ENCODE peak calls at places on chromosomes 13 and 19, in nine cellular contexts. W is mucosa of descending colon; K is PC-3; O is effector memory CD4-positive, alpha-beta T cell; B is hepatocyte; V is heart right ventricle; C is cardiac muscle cell; I is GM23248; P is sigmoid colon. T is an unnamed sample. For H3K4me1, the result is how much of the 10 kb centered on the place peaks cover.

GRCh38 chr13:21997726-21998125 is 326.9 kb downstream of the FGF9 start:
- DNase-seq in W (peak), K (no peak), O (no peak), B (no peak), V (no peak), C (no peak), I (no peak), P (no peak), T (no peak)

GRCh38 chr19:39839678-39840327 is 5.8 kb upstream of the DYRK1B start:
- DNase-seq in W (no peak), K (no peak), O (no peak), B (no peak), V (no peak), C (no peak), I (no peak), P (no peak), T (no peak)

GRCh38 chr19:34461375-34462100 is 20.0 kb upstream of the WTIP start:
- DNase-seq in W (no peak), K (no peak), O (no peak), B (no peak), V (no peak), C (no peak), I (peak), P (no peak), T (no peak)

GRCh38 chr19:18093439-18094161 is 4.0 kb upstream of the MAST3 start:
- DNase-seq in W (no peak), K (peak), O (no peak), B (no peak), V (no peak), C (no peak), I (peak), P (no peak), T (no peak)

GRCh38 chr19:33797821-33798633 is 1.4 kb downstream of the KCTD15 start:
- DNase-seq in W (peak), K (no peak), O (peak), B (peak), V (peak), C (peak), I (peak), P (peak), T (peak)

GRCh38 chr19:784541-784940 is 12.7 kb upstream of the PTBP1 start:
- DNase-seq in W (no peak), K (no peak), O (no peak), B (peak), V (no peak), C (no peak), I (no peak), P (no peak), T (no peak)

GRCh38 chr13:113406321-113407102 is 42.6 kb upstream of the GRTP1 start:
- DNase-seq in W (no peak), K (no peak), O (no peak), B (no peak), V (no peak), C (no peak), I (no peak), P (peak), T (no peak)

GRCh38 chr19:53504903-53505302 is 33.0 kb upstream of the ZNF331 start:
- DNase-seq in W (no peak), K (no peak), O (no peak), B (peak), V (no peak), C (no peak), I (no peak), P (peak), T (no peak)

GRCh38 chr13:49667773-49668172 is 23.5 kb downstream of the EBPL start:
- DNase-seq in W (no peak), K (peak), O (no peak), B (no peak), V (no peak), C (no peak), I (peak), P (no peak), T (no peak)

GRCh38 chr19:12872255-12872654 is 9.0 kb downstream of the DNASE2 start:
- DNase-seq in W (no peak), K (peak), O (no peak), B (no peak), V (no peak), C (no peak), I (no peak), P (no peak), T (no peak)

GRCh38 chr19:4972509-4973230 is 3.8 kb downstream of the KDM4B start:
- DNase-seq in W (no peak), K (peak), O (no peak), B (no peak), V (no peak), C (peak), I (peak), P (no peak), T (no peak)

GRCh38 chr19:10885241-10886169 is 14.2 kb downstream of the CARM1 start:
- DNase-seq in W (no peak), K (no peak), O (no peak), B (peak), V (no peak), C (no peak), I (peak), P (no peak), T (no peak)

GRCh38 chr13:113404723-113405471 is 41.0 kb upstream of the GRTP1 start:
- DNase-seq in W (no peak), K (no peak), O (no peak), B (no peak), V (no peak), C (no peak), I (no peak), P (peak), T (no peak)

GRCh38 chr13:97471721-97472120 is 37.8 kb downstream of the RAP2A start:
- DNase-seq in W (no peak), K (no peak), O (no peak), B (no peak), V (no peak), C (no peak), I (no peak), P (no peak), T (no peak)

GRCh38 chr19:4559569-4559968 is at the start of gene SEMA6B:
- DNase-seq in W (peak), K (no peak), O (no peak), B (peak), V (peak), C (peak), I (no peak), P (no peak), T (peak)

GRCh38 chr19:49499030-49499670 is 2.9 kb downstream of the RPS11 start:
- DNase-seq in W (no peak), K (no peak), O (no peak), B (no peak), V (no peak), C (no peak), I (no peak), P (no peak), T (no peak)

GRCh38 chr19:10552596-10553053 is 8.9 kb downstream of the ATG4D start:
- DNase-seq in W (no peak), K (peak), O (no peak), B (no peak), V (no peak), C (peak), I (peak), P (no peak), T (no peak)

GRCh38 chr13:28494861-28495585 is at the start of gene FLT1:
- DNase-seq in W (no peak), K (no peak), O (no peak), B (peak), V (peak), C (peak), I (peak), P (no peak), T (peak)

GRCh38 chr13:41398494-41399190 is 58.7 kb upstream of the RGCC start:
- DNase-seq in W (no peak), K (no peak), O (no peak), B (no peak), V (no peak), C (no peak), I (peak), P (no peak), T (no peak)

GRCh38 chr19:11261902-11262839 is at the start of gene DOCK6:
- DNase-seq in W (peak), K (peak), O (no peak), B (peak), V (no peak), C (no peak), I (peak), P (peak), T (peak)

GRCh38 chr19:55160128-55160985 is 2.8 kb upstream of the TNNI3 start:
- DNase-seq in W (peak), K (peak), O (peak), B (peak), V (peak), C (peak), I (peak), P (peak), T (peak)

GRCh38 chr13:109366521-109366920 is 419.9 kb downstream of the IRS2 start:
- DNase-seq in W (no peak), K (no peak), O (no peak), B (no peak), V (no peak), C (no peak), I (peak), P (no peak), T (no peak)

GRCh38 chr19:12987781-12988180 is 7.5 kb upstream of the NFIX start:
- DNase-seq in W (no peak), K (no peak), O (no peak), B (no peak), V (no peak), C (no peak), I (no peak), P (no peak), T (no peak)

GRCh38 chr13:41678320-41678719 is 221.0 kb downstream of the RGCC start:
- DNase-seq in W (no peak), K (no peak), O (no peak), B (no peak), V (no peak), C (peak), I (peak), P (no peak), T (no peak)

GRCh38 chr19:13768510-13768909 is 4.2 kb downstream of the MRI1 start:
- DNase-seq in W (no peak), K (no peak), O (no peak), B (no peak), V (no peak), C (no peak), I (no peak), P (no peak), T (no peak)

GRCh38 chr13:50319603-50320296 is 304.5 kb downstream of the KCNRG start:
- DNase-seq in W (peak), K (peak), O (no peak), B (peak), V (peak), C (peak), I (peak), P (no peak), T (peak)

GRCh38 chr13:99988469-99989375 is 7.1 kb downstream of the ZIC2 start:
- DNase-seq in W (no peak), K (no peak), O (no peak), B (no peak), V (no peak), C (no peak), I (no peak), P (no peak), T (no peak)

GRCh38 chr13:20400774-20401173 is 124.9 kb downstream of the CRYL1 start:
- DNase-seq in W (no peak), K (peak), O (no peak), B (no peak), V (no peak), C (peak), I (peak), P (no peak), T (no peak)

GRCh38 chr13:20403826-20404225 is 121.8 kb downstream of the CRYL1 start:
- DNase-seq in W (no peak), K (no peak), O (no peak), B (no peak), V (no peak), C (no peak), I (no peak), P (no peak), T (no peak)

GRCh38 chr13:20401586-20401957 is 124.1 kb downstream of the CRYL1 start:
- DNase-seq in W (no peak), K (no peak), O (no peak), B (no peak), V (no peak), C (peak), I (no peak), P (peak), T (no peak)

GRCh38 chr13:20402881-20403280 is 122.8 kb downstream of the CRYL1 start:
- DNase-seq in W (no peak), K (no peak), O (no peak), B (no peak), V (no peak), C (no peak), I (no peak), P (peak), T (no peak)

DNA sequence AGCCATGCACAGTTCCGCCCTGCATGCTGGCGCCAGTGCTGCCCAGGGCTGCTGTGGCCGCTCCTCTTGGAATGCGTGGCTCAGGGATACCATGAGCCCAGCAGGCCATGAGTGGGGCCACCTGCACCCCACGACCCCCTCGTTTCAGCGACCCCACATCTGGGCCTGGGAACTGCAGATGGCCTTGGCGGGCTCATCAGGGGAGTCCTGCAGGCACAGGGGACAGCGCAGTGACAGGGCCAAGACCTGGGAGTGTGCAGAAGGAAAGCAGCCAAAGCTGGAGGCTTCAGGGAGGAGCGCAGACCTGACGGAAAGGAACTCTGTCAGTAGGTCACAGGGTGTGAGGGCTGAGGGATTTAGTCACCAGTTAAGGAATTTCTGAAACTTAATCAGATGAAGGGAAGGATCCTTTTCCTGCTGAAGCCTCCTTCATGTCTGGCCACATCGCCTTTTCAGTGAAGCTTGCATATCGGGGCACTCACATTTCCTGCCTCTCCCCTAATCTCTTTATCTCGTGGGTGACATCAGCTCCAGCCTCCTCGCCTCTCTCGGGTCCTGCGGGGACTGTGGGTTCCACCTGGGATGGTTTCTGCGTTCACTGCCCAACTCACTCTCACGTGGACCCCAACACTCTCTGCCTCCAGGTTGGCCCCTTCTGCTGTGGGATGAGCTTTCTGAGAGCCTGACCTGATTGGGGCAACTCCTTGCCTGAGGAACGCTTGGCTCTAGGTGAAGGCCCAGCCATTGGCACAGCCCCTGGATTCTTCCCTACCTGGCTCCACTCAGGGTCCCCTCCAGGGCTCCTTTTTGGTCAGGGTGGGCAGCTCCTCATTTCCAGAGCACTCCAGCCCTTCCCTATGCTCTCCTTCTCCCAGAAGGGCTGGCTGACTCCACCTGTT is 123.5 kb downstream of the CRYL1 start:
- DNase-seq in W (no peak), K (peak), O (no peak), B (no peak), V (no peak), C (peak), I (peak), P (peak), T (no peak)
- H3K4me1 ChIP-seq in W (under half), K (under half), O (under half), B (under half), V (under half), C (under half), I (under half), P (under half), T (under half)

GRCh38 chr19:41218249-41218614 is 791 bp upstream of the AXL start:
- DNase-seq in W (no peak), K (no peak), O (no peak), B (no peak), V (no peak), C (no peak), I (no peak), P (no peak), T (no peak)

GRCh38 chr19:41217741-41218140 is 1.3 kb upstream of the AXL start:
- DNase-seq in W (no peak), K (no peak), O (no peak), B (no peak), V (no peak), C (no peak), I (peak), P (no peak), T (no peak)

GRCh38 chr19:41219924-41220567 is 1.0 kb downstream of the AXL start:
- DNase-seq in W (no peak), K (peak), O (no peak), B (peak), V (peak), C (peak), I (peak), P (peak), T (peak)

GRCh38 chr19:41218615-41219507 is at the start of gene AXL:
- DNase-seq in W (peak), K (peak), O (no peak), B (peak), V (peak), C (peak), I (peak), P (peak), T (peak)

GRCh38 chr19:41214161-41214560 is 4.9 kb upstream of the AXL start:
- DNase-seq in W (no peak), K (no peak), O (no peak), B (no peak), V (no peak), C (no peak), I (no peak), P (no peak), T (no peak)
- H3K4me1 ChIP-seq in W (under half), K (under half), O (under half), B (under half), V (under half), C (under half), I (under half), P (under half), T (under half)

GRCh38 chr13:45207319-45207718 is 6.5 kb upstream of the KCTD4 start:
- DNase-seq in W (no peak), K (no peak), O (no peak), B (no peak), V (no peak), C (no peak), I (no peak), P (no peak), T (no peak)
- H3K4me1 ChIP-seq in W (under half), K (half or more), O (under half), B (under half), V (under half), C (under half), I (half or more), P (under half), T (under half)

DNA sequence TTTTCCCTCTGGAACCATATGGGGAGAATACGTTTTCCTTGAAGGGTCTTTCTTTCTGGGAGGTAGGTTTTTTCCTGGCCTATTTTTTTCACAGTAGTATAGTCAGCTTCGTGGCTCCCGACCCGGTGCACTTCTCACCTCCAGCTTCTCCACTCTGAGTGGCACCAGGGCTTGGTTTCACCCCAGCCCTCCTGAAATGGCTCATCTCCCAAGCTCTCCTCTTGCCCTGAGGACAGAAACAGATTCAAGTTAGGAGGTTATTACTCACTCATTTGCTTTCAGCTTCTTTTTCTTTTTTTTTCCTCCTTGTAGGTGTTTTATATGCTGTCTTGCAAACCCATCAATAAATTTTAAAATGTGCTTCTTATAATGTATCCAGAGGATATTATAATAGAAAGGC is 199.3 kb downstream of the RFC3 start:
- DNase-seq in W (no peak), K (peak), O (no peak), B (no peak), V (no peak), C (no peak), I (peak), P (no peak), T (no peak)
- H3K4me1 ChIP-seq in W (under half), K (under half), O (under half), B (under half), V (under half), C (under half), I (under half), P (under half), T (under half)

GRCh38 chr19:6677924-6678689 is 8.1 kb upstream of the TNFSF14 start:
- DNase-seq in W (no peak), K (no peak), O (peak), B (peak), V (no peak), C (peak), I (peak), P (peak), T (no peak)

GRCh38 chr19:6678690-6679109 is 8.7 kb upstream of the TNFSF14 start:
- DNase-seq in W (no peak), K (peak), O (no peak), B (no peak), V (no peak), C (no peak), I (peak), P (peak), T (no peak)

GRCh38 chr19:6680141-6680540 is 10.2 kb upstream of the TNFSF14 start:
- DNase-seq in W (no peak), K (peak), O (no peak), B (no peak), V (no peak), C (no peak), I (no peak), P (no peak), T (no peak)

GRCh38 chr19:6677495-6677894 is 7.5 kb upstream of the TNFSF14 start:
- DNase-seq in W (no peak), K (no peak), O (no peak), B (no peak), V (no peak), C (no peak), I (no peak), P (peak), T (no peak)

DNA sequence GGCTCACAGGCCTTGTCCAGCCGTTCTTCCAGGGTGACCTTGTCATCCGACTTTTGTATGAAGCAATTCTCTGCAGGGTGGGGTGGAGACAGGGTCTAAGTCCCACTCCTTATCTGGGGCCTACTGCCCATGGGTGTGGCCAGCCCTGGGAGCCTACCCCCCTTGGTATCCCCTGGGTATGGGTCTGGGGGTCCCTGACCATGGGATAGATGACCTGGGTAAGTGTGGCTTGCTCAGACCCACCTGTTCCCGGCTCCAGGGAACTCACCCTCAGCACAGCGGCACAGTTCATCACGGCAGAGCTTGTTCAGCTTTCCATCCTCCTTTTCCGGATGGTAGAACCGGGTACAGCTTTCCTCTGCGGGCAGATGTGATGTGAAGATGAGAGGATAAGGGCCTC is 9.2 kb upstream of the TNFSF14 start:
- DNase-seq in W (no peak), K (no peak), O (no peak), B (no peak), V (no peak), C (no peak), I (no peak), P (no peak), T (no peak)
- H3K4me1 ChIP-seq in W (under half), K (under half), O (under half), B (under half), V (under half), C (under half), I (under half), P (under half), T (under half)

DNA sequence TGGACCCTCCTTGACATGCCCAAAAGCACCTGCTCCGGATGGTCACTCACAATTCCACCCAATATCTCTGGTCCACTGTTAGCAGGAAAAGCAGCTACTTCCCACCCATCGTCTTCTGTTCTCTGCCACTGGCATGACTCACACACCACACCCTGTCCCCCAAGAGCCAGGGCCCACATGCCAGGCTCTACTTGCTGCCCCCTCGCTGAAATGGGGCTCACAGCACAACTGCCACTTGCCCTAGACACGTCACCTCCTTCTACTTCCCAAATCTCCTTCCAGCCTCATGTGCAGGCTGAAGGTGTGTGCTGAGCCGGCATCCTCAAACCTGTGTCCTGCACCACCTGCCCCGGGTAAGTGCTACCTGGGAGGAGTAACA is 65.0 kb downstream of the TBC1D4 start:
- DNase-seq in W (no peak), K (peak), O (no peak), B (no peak), V (no peak), C (no peak), I (peak), P (no peak), T (no peak)
- H3K4me1 ChIP-seq in W (under half), K (half or more), O (under half), B (under half), V (under half), C (half or more), I (under half), P (under half), T (half or more)